ENCODE peak calls at places on chromosome 11, in five cellular contexts. P is heart right ventricle, V is tibial artery, R is ascending aorta, D is thoracic aorta. Y is an unnamed sample. For H3K4me1, the result is how much of the 10 kb centered on the place peaks cover.

GRCh38 chr11:17145972-17146371 is 61.8 kb downstream of the PIK3C2A start:
- DNase-seq in R (no peak), V (no peak), P (no peak), D (no peak), Y (no peak)

GRCh38 chr11:110435780-110436717 is 6.3 kb downstream of the FDX1 start:
- DNase-seq in V (no peak), R (no peak), P (no peak), D (no peak), Y (no peak)

GRCh38 chr11:64040684-64041267 is 5.0 kb downstream of the FLRT1 start:
- DNase-seq in R (no peak), P (no peak), V (no peak), D (no peak), Y (peak)

GRCh38 chr11:120969993-120970392 is 53.9 kb upstream of the TBCEL start:
- DNase-seq in R (no peak), P (no peak), V (no peak), D (no peak), Y (no peak)

GRCh38 chr11:23509023-23509422 is 648.7 kb upstream of the CCDC179 start:
- DNase-seq in D (no peak), P (no peak), R (no peak), V (no peak), Y (no peak)

GRCh38 chr11:9489366-9489765 is 28.6 kb downstream of the ZNF143 start:
- DNase-seq in P (no peak), R (no peak), D (no peak), V (no peak), Y (no peak)

GRCh38 chr11:134581121-134581626 is 169.1 kb upstream of the B3GAT1 start:
- DNase-seq in D (no peak), R (no peak), P (peak), V (no peak), Y (no peak)

GRCh38 chr11:130413383-130414106 is 14.9 kb downstream of the ADAMTS8 start:
- DNase-seq in P (no peak), V (peak), D (no peak), R (peak), Y (no peak)

GRCh38 chr11:18650859-18651557 is 16.9 kb upstream of the SPTY2D1 start:
- DNase-seq in P (no peak), V (no peak), R (peak), D (no peak), Y (peak)

GRCh38 chr11:134662629-134663360 is 250.8 kb upstream of the B3GAT1 start:
- DNase-seq in V (peak), D (no peak), R (peak), P (peak), Y (peak)

GRCh38 chr11:78664606-78665005 is 89.9 kb upstream of the NARS2 start:
- DNase-seq in P (no peak), R (no peak), V (no peak), D (no peak), Y (no peak)

GRCh38 chr11:95363710-95364109 is 132.7 kb upstream of the SESN3 start:
- DNase-seq in V (no peak), D (no peak), R (no peak), P (no peak), Y (peak)

DNA sequence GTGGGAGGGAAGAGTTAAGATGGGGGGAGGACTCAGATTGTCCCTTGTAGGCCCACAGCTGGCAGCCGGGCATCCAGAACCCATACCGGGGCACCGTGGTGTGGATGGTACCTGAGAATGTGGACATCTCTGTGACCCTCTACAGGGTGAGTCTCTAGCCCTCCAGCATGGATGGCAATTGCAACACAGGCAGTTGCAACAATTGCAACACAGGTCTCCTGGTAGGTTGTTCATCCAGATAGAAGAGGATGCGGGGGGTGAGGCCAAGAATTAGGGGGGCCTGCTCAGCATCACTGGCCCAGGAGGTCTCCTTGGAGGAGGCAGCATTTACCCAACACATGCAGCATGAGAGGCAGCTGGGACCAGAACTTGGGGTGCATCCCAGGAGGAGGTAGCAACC is 3.4 kb downstream of the EHBP1L1 start:
- DNase-seq in D (no peak), P (no peak), V (no peak), R (no peak), Y (no peak)
- H3K4me1 ChIP-seq in D (under half), P (under half), V (under half), R (under half), Y (under half)

GRCh38 chr11:133323354-133323753 is 208.9 kb downstream of the OPCML start:
- DNase-seq in R (no peak), V (no peak), P (no peak), D (no peak), Y (no peak)
- H3K4me1 ChIP-seq in R (under half), V (under half), P (under half), D (under half), Y (under half)

GRCh38 chr11:27388869-27389268 is 25.9 kb upstream of the CCDC34 start:
- DNase-seq in R (no peak), D (no peak), P (no peak), V (no peak), Y (no peak)
- H3K4me1 ChIP-seq in R (under half), D (under half), P (under half), V (under half), Y (half or more)

GRCh38 chr11:61332823-61333637 is at the start of the genes DDB1 and TKFC:
- DNase-seq in P (peak), D (peak), R (peak), V (peak), Y (peak)
- H3K4me1 ChIP-seq in P (under half), D (under half), R (under half), V (under half), Y (under half)

GRCh38 chr11:133123371-133123770 is 408.9 kb downstream of the OPCML start:
- DNase-seq in R (no peak), V (no peak), P (no peak), D (no peak), Y (no peak)
- H3K4me1 ChIP-seq in R (under half), V (under half), P (under half), D (under half), Y (under half)

GRCh38 chr11:86064236-86064803 is 4.6 kb downstream of the PICALM start:
- DNase-seq in D (no peak), V (no peak), P (no peak), R (no peak), Y (no peak)
- H3K4me1 ChIP-seq in D (half or more), V (under half), P (under half), R (under half), Y (under half)

GRCh38 chr11:118612378-118612777 is 5.0 kb downstream of the PHLDB1 start:
- DNase-seq in V (no peak), P (peak), D (no peak), R (peak), Y (no peak)
- H3K4me1 ChIP-seq in V (under half), P (under half), D (under half), R (under half), Y (under half)

GRCh38 chr11:122663764-122664163 is 8.2 kb downstream of the UBASH3B start:
- DNase-seq in P (no peak), R (no peak), D (no peak), V (no peak), Y (no peak)

GRCh38 chr11:122668562-122669090 is 13.1 kb downstream of the UBASH3B start:
- DNase-seq in R (no peak), V (no peak), D (no peak), P (no peak), Y (no peak)

GRCh38 chr11:122664188-122664587 is 8.7 kb downstream of the UBASH3B start:
- DNase-seq in V (no peak), R (no peak), D (no peak), P (no peak), Y (no peak)

GRCh38 chr11:122665882-122666281 is 10.4 kb downstream of the UBASH3B start:
- DNase-seq in R (no peak), P (no peak), V (no peak), D (no peak), Y (no peak)

DNA sequence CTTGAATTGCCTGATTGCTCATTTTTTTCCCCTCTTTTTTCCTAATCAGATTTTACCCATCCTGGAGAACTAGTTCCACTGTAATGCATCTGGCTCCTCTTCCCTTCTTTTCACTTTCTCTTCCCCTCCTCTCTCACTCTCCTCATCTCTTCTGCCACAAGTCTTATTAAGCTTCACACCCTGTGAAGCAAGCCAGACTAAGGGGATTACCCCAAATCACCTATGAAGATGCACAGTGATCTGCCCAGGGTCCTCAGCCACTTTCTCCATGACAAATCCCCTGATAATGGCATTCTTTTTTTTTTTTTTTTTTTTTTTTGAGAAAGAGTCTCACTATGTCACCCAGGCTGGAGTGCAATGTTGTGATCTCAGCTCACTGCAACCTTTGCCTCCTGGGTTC is 11.2 kb downstream of the UBASH3B start:
- DNase-seq in V (no peak), R (no peak), D (no peak), P (no peak), Y (no peak)
- H3K4me1 ChIP-seq in V (under half), R (under half), D (under half), P (under half), Y (under half)

GRCh38 chr11:83449338-83449913 is 163.3 kb upstream of the CCDC90B start:
- DNase-seq in D (no peak), P (no peak), V (no peak), R (no peak), Y (no peak)
- H3K4me1 ChIP-seq in D (under half), P (under half), V (under half), R (under half), Y (under half)